ENCODE peak calls at places on chromosomes 13 and 19, in five cellular contexts. Y, B, L, Z and W are unnamed samples.

GRCh38 chr13:19601749-19602725 is 31.4 kb upstream of the MPHOSPH8 start:
- DNase-seq in L (no peak), Z (no peak), Y (peak), B (peak), W (peak)

GRCh38 chr19:52270266-52270885 is 989 bp downstream of the ZNF766 start:
- DNase-seq in B (no peak), Z (no peak), L (no peak), Y (peak), W (peak)

GRCh38 chr19:3361384-3362216 is 4.8 kb upstream of the NFIC start:
- DNase-seq in L (no peak), B (no peak), Z (peak), Y (no peak), W (no peak)

GRCh38 chr19:17695198-17695597 is 7.0 kb upstream of the UNC13A start:
- DNase-seq in Z (no peak), B (no peak), L (no peak), Y (no peak), W (no peak)

GRCh38 chr19:44607049-44607448 is 6.3 kb upstream of the IGSF23 start:
- DNase-seq in B (peak), Y (no peak), Z (no peak), L (no peak), W (no peak)

GRCh38 chr19:35738021-35738886 is 4.0 kb downstream of the IGFLR1 start:
- DNase-seq in L (no peak), B (no peak), Y (no peak), Z (peak), W (no peak)

GRCh38 chr13:32415019-32415418 is 12.9 kb downstream of the N4BP2L1 start:
- DNase-seq in L (peak), B (no peak), Y (peak), Z (no peak), W (no peak)

GRCh38 chr13:77544365-77544764 is 8.9 kb downstream of the SCEL start:
- DNase-seq in B (peak), Z (peak), Y (no peak), L (no peak), W (no peak)

GRCh38 chr19:3358392-3358918 is 7.9 kb upstream of the NFIC start:
- DNase-seq in L (no peak), Y (no peak), B (no peak), Z (peak), W (peak)

GRCh38 chr19:43664008-43664407 is 6.0 kb downstream of the PLAUR start:
- DNase-seq in Z (no peak), Y (no peak), B (no peak), L (no peak), W (no peak)

GRCh38 chr19:2986951-2987491 is 9.7 kb downstream of the TLE6 start:
- DNase-seq in B (no peak), Y (no peak), L (no peak), Z (no peak), W (no peak)

GRCh38 chr13:75357576-75358295 is 124.2 kb downstream of the TBC1D4 start:
- DNase-seq in Z (no peak), L (peak), B (peak), Y (peak), W (no peak)

GRCh38 chr19:2426661-2427322 is 594 bp downstream of the TIMM13 start:
- DNase-seq in L (peak), Y (peak), B (peak), Z (no peak), W (peak)

GRCh38 chr13:89708013-89708412 is 1639.5 kb upstream of the MIR17HG start:
- DNase-seq in L (no peak), Y (no peak), Z (no peak), B (no peak), W (no peak)

GRCh38 chr19:16660763-16661479 is at the start of gene TMEM38A:
- DNase-seq in Y (peak), Z (peak), B (no peak), L (no peak), W (peak)

GRCh38 chr19:44066305-44066704 is 5.7 kb upstream of the ZNF284 start:
- DNase-seq in L (no peak), B (no peak), Y (no peak), Z (no peak), W (no peak)

GRCh38 chr19:44228318-44228717 is 16.0 kb downstream of the ZNF227 start:
- DNase-seq in Y (no peak), L (no peak), B (no peak), Z (no peak), W (no peak)

GRCh38 chr13:94267581-94267980 is 211.9 kb downstream of the DCT start:
- DNase-seq in B (no peak), Z (no peak), L (no peak), Y (no peak), W (no peak)

GRCh38 chr13:73110814-73111213 is 52.0 kb downstream of the KLF5 start:
- DNase-seq in Y (no peak), L (no peak), B (no peak), Z (no peak), W (no peak)

GRCh38 chr13:51202477-51203046 is 19.6 kb upstream of the FAM124A start:
- DNase-seq in B (no peak), L (no peak), Y (no peak), Z (no peak), W (no peak)

GRCh38 chr13:72782717-72783116 is 784 bp downstream of the PIBF1 start:
- DNase-seq in Y (no peak), Z (no peak), L (no peak), B (peak), W (no peak)

GRCh38 chr13:97849305-97849704 is 104.2 kb upstream of the IPO5 start:
- DNase-seq in Y (peak), Z (no peak), B (peak), L (peak), W (no peak)

GRCh38 chr13:48009298-48009697 is 8.2 kb upstream of the SUCLA2 start:
- DNase-seq in Y (peak), B (peak), Z (no peak), L (no peak), W (no peak)

GRCh38 chr19:8826371-8826770 is 5.7 kb downstream of the ZNF558 start:
- DNase-seq in Z (no peak), L (no peak), Y (peak), B (no peak), W (no peak)

GRCh38 chr19:55258476-55258827 is 365 bp downstream of the PPP6R1 start:
- DNase-seq in Y (no peak), B (peak), L (no peak), Z (no peak), W (no peak)

GRCh38 chr19:2083174-2083854 is 12.8 kb downstream of the MOB3A start:
- DNase-seq in Z (no peak), B (no peak), L (no peak), Y (no peak), W (peak)

GRCh38 chr13:32731576-32731975 is 145.3 kb downstream of the PDS5B start:
- DNase-seq in Z (no peak), L (no peak), B (no peak), Y (no peak), W (no peak)

GRCh38 chr19:49680473-49681351 is 3.6 kb downstream of the PRMT1 start:
- DNase-seq in B (peak), Y (peak), Z (peak), L (peak), W (peak)

GRCh38 chr13:24528816-24529398 is 16.3 kb upstream of the PARP4 start:
- DNase-seq in Y (no peak), Z (no peak), L (no peak), B (no peak), W (no peak)

GRCh38 chr19:45769054-45769782 is at the start of gene SIX5:
- DNase-seq in Y (peak), B (peak), Z (peak), L (peak), W (peak)

GRCh38 chr19:32464279-32464678 is 58.7 kb downstream of the DPY19L3 start:
- DNase-seq in Z (no peak), B (peak), Y (no peak), L (peak), W (no peak)

GRCh38 chr19:16467581-16467980 is 4.2 kb downstream of the EPS15L1 start:
- DNase-seq in Y (no peak), L (no peak), B (no peak), Z (no peak), W (no peak)

GRCh38 chr19:58182577-58182988 is 278 bp upstream of the ZNF274 start:
- DNase-seq in Z (no peak), B (no peak), Y (no peak), L (no peak), W (no peak)

GRCh38 chr19:58183822-58184215 is 958 bp downstream of the ZNF274 start:
- DNase-seq in Y (no peak), Z (no peak), L (no peak), B (no peak), W (no peak)

GRCh38 chr19:58182989-58183821 is at the start of gene ZNF274:
- DNase-seq in Y (peak), Z (peak), L (peak), B (peak), W (peak)

GRCh38 chr19:58181902-58182576 is 822 bp upstream of the ZNF274 start:
- DNase-seq in B (peak), L (no peak), Y (peak), Z (peak), W (peak)
- TF ChIP-seq CTCF in B (peak), L (peak), Y (peak), Z (no peak), W (peak)

GRCh38 chr13:112066624-112067004 is 335 bp upstream of the SOX1 start:
- DNase-seq in Y (peak), B (peak), L (no peak), Z (no peak), W (peak)
- TF ChIP-seq CTCF in Y (no peak), B (no peak), L (no peak), Z (no peak), W (no peak)

DNA sequence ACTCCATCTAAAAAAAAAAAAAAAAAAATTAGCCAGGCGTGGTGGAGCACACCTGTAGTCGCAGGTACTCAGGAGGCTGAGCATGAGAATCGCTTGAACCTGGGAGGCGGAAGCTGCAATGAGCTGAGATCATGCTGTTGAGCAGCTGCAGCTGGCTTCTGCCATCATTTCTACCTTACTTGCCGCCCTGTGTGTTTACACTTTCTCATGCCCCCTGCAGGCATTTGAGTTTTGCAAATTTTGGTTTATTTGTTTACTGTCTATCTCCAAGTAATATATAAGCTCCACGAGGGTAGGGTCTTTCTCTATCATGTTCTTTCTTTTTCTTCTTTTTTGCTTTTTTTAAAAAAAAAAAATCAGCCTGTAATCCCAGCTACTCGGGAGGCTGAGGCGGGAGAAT is 18.0 kb downstream of the CACNG6 start:
- DNase-seq in L (no peak), B (no peak), Y (no peak), Z (no peak), W (no peak)
- TF ChIP-seq CTCF in L (no peak), B (no peak), Y (no peak), Z (no peak), W (no peak)

DNA sequence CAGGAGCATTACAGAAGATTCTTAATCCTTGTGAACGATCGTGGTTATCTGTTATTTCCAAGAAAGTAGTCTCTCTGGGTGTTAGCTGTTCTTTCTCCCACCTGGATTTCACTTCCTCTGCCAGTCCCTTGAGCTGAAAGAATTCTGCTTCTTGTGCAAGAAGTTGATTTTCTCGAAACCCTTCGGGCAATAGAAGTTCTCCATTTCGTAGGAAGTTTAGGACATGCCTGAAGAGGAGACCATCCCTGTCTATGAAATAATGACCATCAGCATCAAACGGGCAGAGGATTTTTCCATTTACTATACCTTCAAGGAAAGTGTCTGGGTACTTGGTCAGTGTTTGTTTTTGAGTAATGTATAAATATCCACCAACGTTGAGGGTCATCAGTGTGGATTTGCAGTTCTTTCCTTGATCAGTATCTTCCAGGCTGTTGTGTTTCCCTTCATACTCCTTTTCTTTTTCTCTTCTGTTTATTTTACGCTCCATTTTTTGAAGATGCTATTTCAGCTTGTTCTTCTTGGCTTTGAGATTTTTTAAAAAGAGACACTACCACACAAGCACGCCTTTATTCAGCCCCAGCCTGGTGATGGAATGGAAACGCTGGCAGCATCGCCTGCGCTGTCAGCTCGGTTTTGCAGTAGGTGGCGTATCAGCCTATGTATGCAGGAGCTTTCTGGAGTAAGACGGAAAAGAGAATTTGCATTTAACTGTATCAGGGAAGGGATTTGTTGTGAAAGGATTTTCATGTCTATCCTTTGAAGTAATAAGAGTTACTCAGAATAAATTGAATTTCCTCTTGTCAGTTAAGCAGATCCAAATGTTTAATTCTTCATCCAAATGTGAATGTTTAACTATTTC is 6.5 kb downstream of the KCTD4 start:
- DNase-seq in B (peak), Y (peak), Z (peak), L (no peak), W (no peak)
- TF ChIP-seq CTCF in B (peak), Y (no peak), Z (no peak), L (no peak), W (no peak)

DNA sequence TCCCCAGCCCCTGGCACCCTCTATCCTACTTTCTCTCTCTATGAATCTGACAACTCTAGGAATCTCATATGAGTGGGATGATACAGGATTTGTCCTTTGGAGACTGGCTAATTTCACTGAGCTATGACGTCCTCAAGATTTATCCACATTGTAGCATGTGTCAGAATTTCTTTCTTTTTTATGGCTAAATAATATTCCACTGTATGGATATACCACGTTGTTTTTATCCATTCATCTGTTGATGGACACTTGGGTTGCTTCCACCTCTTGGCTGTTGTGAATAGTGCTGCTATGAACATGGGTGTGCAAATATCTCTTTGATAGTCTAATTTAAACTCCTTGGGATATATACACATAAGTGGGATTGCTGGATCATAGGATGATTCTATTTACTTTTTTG is 24.0 kb upstream of the INSR start:
- DNase-seq in Y (no peak), L (no peak), B (no peak), Z (no peak), W (no peak)
- TF ChIP-seq CTCF in Y (no peak), L (no peak), B (no peak), Z (no peak), W (no peak)

GRCh38 chr19:31110331-31110730 is 238.9 kb downstream of the TSHZ3 start:
- DNase-seq in B (peak), Y (no peak), Z (peak), L (no peak), W (no peak)
- TF ChIP-seq CTCF in B (peak), Y (no peak), Z (no peak), L (no peak), W (no peak)